ENCODE peak calls at places on chromosomes 3 and 15, in ten cellular contexts. One of them, this sample, is unnamed.

GRCh38 chr3:143974877-143975238 is 3.2 kb downstream of the DIPK2A start:
- DNase-seq in CD4-positive, alpha-beta T cell: no peak
- DNase-seq in foreskin keratinocyte: peak
- DNase-seq in stomach: no peak
- DNase-seq in endothelial cell: no peak
- DNase-seq in HL-60: no peak
- DNase-seq in heart left ventricle: no peak
- DNase-seq in cardiac fibroblast: peak
- DNase-seq in cardiac muscle cell: no peak
- DNase-seq in neural progenitor cell: no peak
- DNase-seq in this sample: no peak

GRCh38 chr15:89018235-89018634 is 70.0 kb upstream of the ABHD2 start:
- DNase-seq in CD4-positive, alpha-beta T cell: no peak
- DNase-seq in cardiac fibroblast: peak
- DNase-seq in foreskin keratinocyte: no peak
- DNase-seq in HL-60: no peak
- DNase-seq in stomach: no peak
- DNase-seq in cardiac muscle cell: peak
- DNase-seq in heart left ventricle: peak
- DNase-seq in endothelial cell: no peak
- DNase-seq in neural progenitor cell: no peak
- DNase-seq in this sample: no peak

GRCh38 chr15:56428821-56429458 is 36.0 kb downstream of the MNS1 start:
- DNase-seq in stomach: no peak
- DNase-seq in foreskin keratinocyte: peak
- DNase-seq in endothelial cell: no peak
- DNase-seq in heart left ventricle: no peak
- DNase-seq in cardiac fibroblast: peak
- DNase-seq in neural progenitor cell: peak
- DNase-seq in cardiac muscle cell: peak
- DNase-seq in CD4-positive, alpha-beta T cell: no peak
- DNase-seq in HL-60: no peak
- DNase-seq in this sample: no peak

GRCh38 chr15:93467327-93467726 is 378.3 kb upstream of the RGMA start:
- DNase-seq in cardiac muscle cell: no peak
- DNase-seq in HL-60: no peak
- DNase-seq in heart left ventricle: peak
- DNase-seq in cardiac fibroblast: peak
- DNase-seq in CD4-positive, alpha-beta T cell: no peak
- DNase-seq in foreskin keratinocyte: peak
- DNase-seq in stomach: no peak
- DNase-seq in endothelial cell: no peak
- DNase-seq in neural progenitor cell: no peak
- DNase-seq in this sample: no peak

GRCh38 chr3:46979958-46980497 is 562 bp downstream of the NBEAL2 start:
- DNase-seq in neural progenitor cell: no peak
- DNase-seq in heart left ventricle: peak
- DNase-seq in HL-60: no peak
- DNase-seq in cardiac muscle cell: no peak
- DNase-seq in foreskin keratinocyte: no peak
- DNase-seq in stomach: no peak
- DNase-seq in CD4-positive, alpha-beta T cell: no peak
- DNase-seq in cardiac fibroblast: no peak
- DNase-seq in endothelial cell: no peak
- DNase-seq in this sample: no peak

GRCh38 chr3:177827517-177828249 is 630.4 kb upstream of the TBL1XR1 start:
- DNase-seq in cardiac fibroblast: peak
- DNase-seq in foreskin keratinocyte: peak
- DNase-seq in neural progenitor cell: no peak
- DNase-seq in stomach: no peak
- DNase-seq in HL-60: no peak
- DNase-seq in heart left ventricle: no peak
- DNase-seq in endothelial cell: no peak
- DNase-seq in CD4-positive, alpha-beta T cell: no peak
- DNase-seq in cardiac muscle cell: peak
- DNase-seq in this sample: no peak

GRCh38 chr15:101307897-101308603 is 13.0 kb upstream of the SNRPA1 start:
- DNase-seq in stomach: peak
- DNase-seq in neural progenitor cell: no peak
- DNase-seq in cardiac muscle cell: no peak
- DNase-seq in foreskin keratinocyte: no peak
- DNase-seq in endothelial cell: no peak
- DNase-seq in CD4-positive, alpha-beta T cell: no peak
- DNase-seq in cardiac fibroblast: no peak
- DNase-seq in heart left ventricle: no peak
- DNase-seq in HL-60: no peak
- DNase-seq in this sample: no peak

GRCh38 chr3:39879581-39879980 is 70.2 kb downstream of the MYRIP start:
- DNase-seq in CD4-positive, alpha-beta T cell: no peak
- DNase-seq in foreskin keratinocyte: no peak
- DNase-seq in cardiac fibroblast: no peak
- DNase-seq in endothelial cell: no peak
- DNase-seq in heart left ventricle: no peak
- DNase-seq in cardiac muscle cell: no peak
- DNase-seq in stomach: no peak
- DNase-seq in neural progenitor cell: no peak
- DNase-seq in HL-60: no peak
- DNase-seq in this sample: no peak

GRCh38 chr3:17985658-17986392 is 243.4 kb upstream of the TBC1D5 start:
- DNase-seq in cardiac fibroblast: no peak
- DNase-seq in foreskin keratinocyte: no peak
- DNase-seq in HL-60: no peak
- DNase-seq in neural progenitor cell: no peak
- DNase-seq in heart left ventricle: no peak
- DNase-seq in CD4-positive, alpha-beta T cell: no peak
- DNase-seq in cardiac muscle cell: no peak
- DNase-seq in stomach: no peak
- DNase-seq in endothelial cell: no peak
- DNase-seq in this sample: no peak

GRCh38 chr3:159455741-159456181 is 532.9 kb upstream of the IL12A start:
- DNase-seq in endothelial cell: no peak
- DNase-seq in CD4-positive, alpha-beta T cell: no peak
- DNase-seq in neural progenitor cell: no peak
- DNase-seq in heart left ventricle: no peak
- DNase-seq in HL-60: no peak
- DNase-seq in cardiac fibroblast: peak
- DNase-seq in foreskin keratinocyte: peak
- DNase-seq in cardiac muscle cell: no peak
- DNase-seq in stomach: no peak
- DNase-seq in this sample: no peak

GRCh38 chr15:45842151-45842550 is 207.3 kb downstream of the SQOR start:
- DNase-seq in heart left ventricle: no peak
- DNase-seq in HL-60: no peak
- DNase-seq in endothelial cell: no peak
- DNase-seq in cardiac muscle cell: no peak
- DNase-seq in cardiac fibroblast: no peak
- DNase-seq in CD4-positive, alpha-beta T cell: no peak
- DNase-seq in foreskin keratinocyte: no peak
- DNase-seq in neural progenitor cell: no peak
- DNase-seq in stomach: no peak
- DNase-seq in this sample: no peak

GRCh38 chr15:83278191-83278590 is 6.3 kb downstream of the BNC1 start:
- DNase-seq in CD4-positive, alpha-beta T cell: no peak
- DNase-seq in neural progenitor cell: no peak
- DNase-seq in endothelial cell: no peak
- DNase-seq in cardiac fibroblast: peak
- DNase-seq in heart left ventricle: no peak
- DNase-seq in foreskin keratinocyte: peak
- DNase-seq in cardiac muscle cell: peak
- DNase-seq in HL-60: no peak
- DNase-seq in stomach: no peak
- DNase-seq in this sample: no peak

GRCh38 chr15:91338763-91339162 is 238.7 kb downstream of the SV2B start:
- DNase-seq in endothelial cell: peak
- DNase-seq in HL-60: no peak
- DNase-seq in cardiac muscle cell: peak
- DNase-seq in foreskin keratinocyte: peak
- DNase-seq in neural progenitor cell: peak
- DNase-seq in cardiac fibroblast: peak
- DNase-seq in CD4-positive, alpha-beta T cell: no peak
- DNase-seq in heart left ventricle: no peak
- DNase-seq in stomach: no peak
- DNase-seq in this sample: no peak

GRCh38 chr3:16338999-16339398 is 74.0 kb downstream of the OXNAD1 start:
- DNase-seq in stomach: no peak
- DNase-seq in endothelial cell: no peak
- DNase-seq in HL-60: peak
- DNase-seq in heart left ventricle: no peak
- DNase-seq in cardiac fibroblast: peak
- DNase-seq in cardiac muscle cell: peak
- DNase-seq in CD4-positive, alpha-beta T cell: no peak
- DNase-seq in neural progenitor cell: no peak
- DNase-seq in foreskin keratinocyte: peak
- DNase-seq in this sample: peak

GRCh38 chr3:30294241-30294667 is 312.1 kb upstream of the TGFBR2 start:
- DNase-seq in foreskin keratinocyte: no peak
- DNase-seq in stomach: no peak
- DNase-seq in cardiac fibroblast: peak
- DNase-seq in endothelial cell: no peak
- DNase-seq in heart left ventricle: no peak
- DNase-seq in neural progenitor cell: peak
- DNase-seq in cardiac muscle cell: peak
- DNase-seq in HL-60: no peak
- DNase-seq in CD4-positive, alpha-beta T cell: no peak
- DNase-seq in this sample: no peak
- TF ChIP-seq CTCF in foreskin keratinocyte: no peak
- TF ChIP-seq CTCF in stomach: no peak
- TF ChIP-seq CTCF in cardiac fibroblast: no peak
- TF ChIP-seq CTCF in endothelial cell: no peak
- TF ChIP-seq CTCF in heart left ventricle: no peak
- TF ChIP-seq CTCF in neural progenitor cell: no peak
- TF ChIP-seq CTCF in cardiac muscle cell: no peak
- TF ChIP-seq CTCF in HL-60: no peak
- TF ChIP-seq CTCF in CD4-positive, alpha-beta T cell: no peak
- TF ChIP-seq CTCF in this sample: no peak

DNA sequence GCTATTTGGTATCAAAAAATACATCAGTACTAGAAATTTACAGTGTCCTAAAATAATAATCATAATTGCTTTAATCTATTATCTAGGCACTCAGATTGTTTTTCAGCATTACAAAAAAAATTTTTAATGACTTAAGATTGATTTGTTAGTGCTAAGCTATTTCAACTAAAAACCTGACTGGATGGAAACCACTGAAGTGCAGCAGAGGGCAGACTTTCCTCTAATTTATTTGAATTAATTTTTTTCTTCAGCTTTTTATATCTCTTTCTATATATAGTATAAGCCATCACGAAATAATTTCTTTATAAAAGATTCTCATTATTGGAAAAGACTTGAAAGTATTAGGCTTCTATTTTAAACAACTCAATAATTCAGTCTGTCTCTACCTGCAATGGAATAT is 131.4 kb downstream of the IQCH start:
- DNase-seq in neural progenitor cell: no peak
- DNase-seq in CD4-positive, alpha-beta T cell: no peak
- DNase-seq in stomach: no peak
- DNase-seq in HL-60: no peak
- DNase-seq in foreskin keratinocyte: no peak
- DNase-seq in heart left ventricle: no peak
- DNase-seq in endothelial cell: no peak
- DNase-seq in cardiac muscle cell: no peak
- DNase-seq in cardiac fibroblast: peak
- DNase-seq in this sample: no peak
- TF ChIP-seq CTCF in neural progenitor cell: no peak
- TF ChIP-seq CTCF in CD4-positive, alpha-beta T cell: no peak
- TF ChIP-seq CTCF in stomach: no peak
- TF ChIP-seq CTCF in HL-60: no peak
- TF ChIP-seq CTCF in foreskin keratinocyte: peak
- TF ChIP-seq CTCF in heart left ventricle: peak
- TF ChIP-seq CTCF in endothelial cell: no peak
- TF ChIP-seq CTCF in cardiac muscle cell: peak
- TF ChIP-seq CTCF in cardiac fibroblast: peak
- TF ChIP-seq CTCF in this sample: no peak

DNA sequence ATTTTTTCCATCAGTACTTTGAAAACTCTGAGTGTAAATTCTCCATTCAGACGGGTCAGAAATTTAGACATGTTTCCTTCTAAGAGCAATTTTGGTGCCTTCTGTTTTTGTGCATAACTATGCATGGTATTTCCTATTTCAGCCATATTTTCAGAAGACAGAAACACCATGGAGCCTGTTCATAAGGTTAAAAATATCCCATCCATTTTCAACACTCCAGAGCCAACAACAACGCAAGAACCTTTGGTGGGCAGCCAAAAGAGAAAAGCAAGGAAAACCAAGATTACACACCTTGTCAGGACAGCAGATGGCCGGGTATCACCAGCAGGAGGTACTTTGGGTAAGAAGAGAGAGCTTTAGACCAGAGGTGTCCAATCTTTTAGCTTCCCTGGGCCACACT is 275.6 kb downstream of the BBX start:
- DNase-seq in neural progenitor cell: no peak
- DNase-seq in endothelial cell: no peak
- DNase-seq in foreskin keratinocyte: no peak
- DNase-seq in stomach: no peak
- DNase-seq in CD4-positive, alpha-beta T cell: no peak
- DNase-seq in HL-60: no peak
- DNase-seq in cardiac fibroblast: peak
- DNase-seq in heart left ventricle: no peak
- DNase-seq in cardiac muscle cell: peak
- DNase-seq in this sample: no peak
- TF ChIP-seq CTCF in neural progenitor cell: no peak
- TF ChIP-seq CTCF in endothelial cell: no peak
- TF ChIP-seq CTCF in foreskin keratinocyte: no peak
- TF ChIP-seq CTCF in stomach: no peak
- TF ChIP-seq CTCF in CD4-positive, alpha-beta T cell: no peak
- TF ChIP-seq CTCF in HL-60: no peak
- TF ChIP-seq CTCF in cardiac fibroblast: no peak
- TF ChIP-seq CTCF in heart left ventricle: no peak
- TF ChIP-seq CTCF in cardiac muscle cell: no peak
- TF ChIP-seq CTCF in this sample: no peak

GRCh38 chr3:10280571-10280970 is 12.2 kb downstream of the GHRL start:
- DNase-seq in stomach: no peak
- DNase-seq in endothelial cell: no peak
- DNase-seq in cardiac fibroblast: no peak
- DNase-seq in HL-60: no peak
- DNase-seq in cardiac muscle cell: no peak
- DNase-seq in foreskin keratinocyte: no peak
- DNase-seq in CD4-positive, alpha-beta T cell: no peak
- DNase-seq in neural progenitor cell: no peak
- DNase-seq in heart left ventricle: no peak
- DNase-seq in this sample: no peak

GRCh38 chr3:10281951-10282350 is 10.8 kb downstream of the GHRL start:
- DNase-seq in stomach: no peak
- DNase-seq in neural progenitor cell: no peak
- DNase-seq in CD4-positive, alpha-beta T cell: no peak
- DNase-seq in cardiac fibroblast: peak
- DNase-seq in heart left ventricle: no peak
- DNase-seq in endothelial cell: no peak
- DNase-seq in cardiac muscle cell: peak
- DNase-seq in foreskin keratinocyte: no peak
- DNase-seq in HL-60: no peak
- DNase-seq in this sample: no peak

GRCh38 chr3:10278501-10278900 is 14.2 kb downstream of the GHRL start:
- DNase-seq in foreskin keratinocyte: no peak
- DNase-seq in cardiac muscle cell: no peak
- DNase-seq in neural progenitor cell: no peak
- DNase-seq in stomach: no peak
- DNase-seq in HL-60: no peak
- DNase-seq in CD4-positive, alpha-beta T cell: no peak
- DNase-seq in endothelial cell: no peak
- DNase-seq in heart left ventricle: no peak
- DNase-seq in cardiac fibroblast: no peak
- DNase-seq in this sample: no peak

GRCh38 chr3:10279384-10280176 is 13.2 kb downstream of the GHRL start:
- DNase-seq in HL-60: no peak
- DNase-seq in endothelial cell: no peak
- DNase-seq in heart left ventricle: no peak
- DNase-seq in CD4-positive, alpha-beta T cell: no peak
- DNase-seq in stomach: no peak
- DNase-seq in cardiac muscle cell: no peak
- DNase-seq in neural progenitor cell: no peak
- DNase-seq in foreskin keratinocyte: no peak
- DNase-seq in cardiac fibroblast: no peak
- DNase-seq in this sample: no peak

GRCh38 chr3:10280177-10280529 is 12.6 kb downstream of the GHRL start:
- DNase-seq in cardiac muscle cell: no peak
- DNase-seq in foreskin keratinocyte: no peak
- DNase-seq in stomach: no peak
- DNase-seq in cardiac fibroblast: no peak
- DNase-seq in endothelial cell: no peak
- DNase-seq in CD4-positive, alpha-beta T cell: no peak
- DNase-seq in heart left ventricle: no peak
- DNase-seq in HL-60: no peak
- DNase-seq in neural progenitor cell: no peak
- DNase-seq in this sample: no peak
- TF ChIP-seq CTCF in cardiac muscle cell: peak
- TF ChIP-seq CTCF in foreskin keratinocyte: no peak
- TF ChIP-seq CTCF in stomach: no peak
- TF ChIP-seq CTCF in cardiac fibroblast: no peak
- TF ChIP-seq CTCF in endothelial cell: no peak
- TF ChIP-seq CTCF in CD4-positive, alpha-beta T cell: no peak
- TF ChIP-seq CTCF in heart left ventricle: no peak
- TF ChIP-seq CTCF in HL-60: no peak
- TF ChIP-seq CTCF in neural progenitor cell: peak
- TF ChIP-seq CTCF in this sample: no peak

This sample was measured in natural killer cell.